ENCODE peak calls at places on chromosomes 6 and 20, in nine cellular contexts. One of them, this sample, is unnamed.

GRCh38 chr6:55277628-55278003 is 49.7 kb upstream of the GFRAL start:
- DNase-seq in NCI-H1092: no peak
- DNase-seq in NCI-H1436: no peak
- DNase-seq in non-pigmented ciliary epithelial cell: no peak
- DNase-seq in stimulated activated CD8-positive, alpha-beta memory T cell treated with anti-CD3 and anti-CD28 coated beads, Interleukin-12 subunit alpha, Interleukin-12 subunit beta, amount 100 ng/mL, for 4 hours: no peak
- DNase-seq in GM20000: no peak
- DNase-seq in amniotic stem cell: no peak
- DNase-seq in nucleus accumbens: no peak
- DNase-seq in H9: no peak
- DNase-seq in this sample: no peak

GRCh38 chr6:45448417-45449389 is 71.0 kb upstream of the SUPT3H start:
- DNase-seq in GM20000: no peak
- DNase-seq in H9: no peak
- DNase-seq in stimulated activated CD8-positive, alpha-beta memory T cell treated with anti-CD3 and anti-CD28 coated beads, Interleukin-12 subunit alpha, Interleukin-12 subunit beta, amount 100 ng/mL, for 4 hours: no peak
- DNase-seq in non-pigmented ciliary epithelial cell: no peak
- DNase-seq in NCI-H1436: no peak
- DNase-seq in nucleus accumbens: no peak
- DNase-seq in NCI-H1092: no peak
- DNase-seq in amniotic stem cell: no peak
- DNase-seq in this sample: no peak

GRCh38 chr6:91317247-91317646 is 730.4 kb upstream of the MAP3K7 start:
- DNase-seq in NCI-H1092: no peak
- DNase-seq in H9: no peak
- DNase-seq in nucleus accumbens: no peak
- DNase-seq in stimulated activated CD8-positive, alpha-beta memory T cell treated with anti-CD3 and anti-CD28 coated beads, Interleukin-12 subunit alpha, Interleukin-12 subunit beta, amount 100 ng/mL, for 4 hours: no peak
- DNase-seq in NCI-H1436: no peak
- DNase-seq in GM20000: no peak
- DNase-seq in amniotic stem cell: no peak
- DNase-seq in non-pigmented ciliary epithelial cell: no peak
- DNase-seq in this sample: no peak

GRCh38 chr6:137725949-137726348 is 141.1 kb upstream of the TNFAIP3 start:
- DNase-seq in NCI-H1092: no peak
- DNase-seq in amniotic stem cell: no peak
- DNase-seq in non-pigmented ciliary epithelial cell: no peak
- DNase-seq in H9: no peak
- DNase-seq in GM20000: no peak
- DNase-seq in stimulated activated CD8-positive, alpha-beta memory T cell treated with anti-CD3 and anti-CD28 coated beads, Interleukin-12 subunit alpha, Interleukin-12 subunit beta, amount 100 ng/mL, for 4 hours: no peak
- DNase-seq in NCI-H1436: no peak
- DNase-seq in nucleus accumbens: no peak
- DNase-seq in this sample: no peak

GRCh38 chr6:115573866-115574265 is 486.8 kb downstream of the FRK start:
- DNase-seq in GM20000: no peak
- DNase-seq in nucleus accumbens: no peak
- DNase-seq in H9: no peak
- DNase-seq in amniotic stem cell: no peak
- DNase-seq in non-pigmented ciliary epithelial cell: no peak
- DNase-seq in stimulated activated CD8-positive, alpha-beta memory T cell treated with anti-CD3 and anti-CD28 coated beads, Interleukin-12 subunit alpha, Interleukin-12 subunit beta, amount 100 ng/mL, for 4 hours: no peak
- DNase-seq in NCI-H1092: no peak
- DNase-seq in NCI-H1436: no peak
- DNase-seq in this sample: no peak

GRCh38 chr6:26140967-26141294 is 53.7 kb downstream of the HFE start:
- DNase-seq in H9: no peak
- DNase-seq in amniotic stem cell: no peak
- DNase-seq in non-pigmented ciliary epithelial cell: no peak
- DNase-seq in GM20000: no peak
- DNase-seq in stimulated activated CD8-positive, alpha-beta memory T cell treated with anti-CD3 and anti-CD28 coated beads, Interleukin-12 subunit alpha, Interleukin-12 subunit beta, amount 100 ng/mL, for 4 hours: no peak
- DNase-seq in NCI-H1092: no peak
- DNase-seq in nucleus accumbens: no peak
- DNase-seq in NCI-H1436: no peak
- DNase-seq in this sample: no peak

GRCh38 chr6:91566467-91566866 is 979.6 kb upstream of the MAP3K7 start:
- DNase-seq in GM20000: no peak
- DNase-seq in NCI-H1436: no peak
- DNase-seq in amniotic stem cell: no peak
- DNase-seq in nucleus accumbens: no peak
- DNase-seq in non-pigmented ciliary epithelial cell: no peak
- DNase-seq in NCI-H1092: no peak
- DNase-seq in stimulated activated CD8-positive, alpha-beta memory T cell treated with anti-CD3 and anti-CD28 coated beads, Interleukin-12 subunit alpha, Interleukin-12 subunit beta, amount 100 ng/mL, for 4 hours: no peak
- DNase-seq in H9: no peak
- DNase-seq in this sample: no peak

GRCh38 chr6:16292942-16293341 is 54.6 kb downstream of the GMPR start:
- DNase-seq in nucleus accumbens: no peak
- DNase-seq in non-pigmented ciliary epithelial cell: no peak
- DNase-seq in stimulated activated CD8-positive, alpha-beta memory T cell treated with anti-CD3 and anti-CD28 coated beads, Interleukin-12 subunit alpha, Interleukin-12 subunit beta, amount 100 ng/mL, for 4 hours: no peak
- DNase-seq in NCI-H1436: no peak
- DNase-seq in GM20000: no peak
- DNase-seq in H9: no peak
- DNase-seq in NCI-H1092: no peak
- DNase-seq in amniotic stem cell: no peak
- DNase-seq in this sample: no peak

GRCh38 chr6:5059036-5059896 is 25.9 kb upstream of the PPP1R3G start:
- DNase-seq in stimulated activated CD8-positive, alpha-beta memory T cell treated with anti-CD3 and anti-CD28 coated beads, Interleukin-12 subunit alpha, Interleukin-12 subunit beta, amount 100 ng/mL, for 4 hours: no peak
- DNase-seq in non-pigmented ciliary epithelial cell: no peak
- DNase-seq in NCI-H1092: no peak
- DNase-seq in NCI-H1436: no peak
- DNase-seq in H9: no peak
- DNase-seq in nucleus accumbens: no peak
- DNase-seq in amniotic stem cell: no peak
- DNase-seq in GM20000: no peak
- DNase-seq in this sample: no peak

GRCh38 chr6:31814677-31815024 is 432 bp downstream of the HSPA1L start:
- DNase-seq in GM20000: peak
- DNase-seq in amniotic stem cell: peak
- DNase-seq in NCI-H1436: peak
- DNase-seq in stimulated activated CD8-positive, alpha-beta memory T cell treated with anti-CD3 and anti-CD28 coated beads, Interleukin-12 subunit alpha, Interleukin-12 subunit beta, amount 100 ng/mL, for 4 hours: no peak
- DNase-seq in nucleus accumbens: peak
- DNase-seq in non-pigmented ciliary epithelial cell: peak
- DNase-seq in NCI-H1092: peak
- DNase-seq in H9: peak
- DNase-seq in this sample: no peak

GRCh38 chr20:49668181-49668877 is 45.3 kb downstream of the B4GALT5 start:
- DNase-seq in H9: no peak
- DNase-seq in non-pigmented ciliary epithelial cell: no peak
- DNase-seq in stimulated activated CD8-positive, alpha-beta memory T cell treated with anti-CD3 and anti-CD28 coated beads, Interleukin-12 subunit alpha, Interleukin-12 subunit beta, amount 100 ng/mL, for 4 hours: peak
- DNase-seq in NCI-H1436: no peak
- DNase-seq in amniotic stem cell: no peak
- DNase-seq in GM20000: peak
- DNase-seq in nucleus accumbens: no peak
- DNase-seq in NCI-H1092: no peak
- DNase-seq in this sample: no peak

GRCh38 chr6:127592964-127593363 is 16.0 kb downstream of the C6orf58 start:
- DNase-seq in stimulated activated CD8-positive, alpha-beta memory T cell treated with anti-CD3 and anti-CD28 coated beads, Interleukin-12 subunit alpha, Interleukin-12 subunit beta, amount 100 ng/mL, for 4 hours: no peak
- DNase-seq in NCI-H1436: no peak
- DNase-seq in nucleus accumbens: no peak
- DNase-seq in H9: peak
- DNase-seq in GM20000: no peak
- DNase-seq in NCI-H1092: no peak
- DNase-seq in non-pigmented ciliary epithelial cell: no peak
- DNase-seq in amniotic stem cell: no peak
- DNase-seq in this sample: no peak

GRCh38 chr20:36856691-36857635 is 19.0 kb upstream of the TLDC2 start:
- DNase-seq in GM20000: no peak
- DNase-seq in NCI-H1436: no peak
- DNase-seq in amniotic stem cell: no peak
- DNase-seq in H9: no peak
- DNase-seq in NCI-H1092: no peak
- DNase-seq in stimulated activated CD8-positive, alpha-beta memory T cell treated with anti-CD3 and anti-CD28 coated beads, Interleukin-12 subunit alpha, Interleukin-12 subunit beta, amount 100 ng/mL, for 4 hours: no peak
- DNase-seq in nucleus accumbens: no peak
- DNase-seq in non-pigmented ciliary epithelial cell: no peak
- DNase-seq in this sample: no peak

GRCh38 chr20:47501117-47501482 is 587 bp upstream of the NCOA3 start:
- DNase-seq in NCI-H1436: no peak
- DNase-seq in nucleus accumbens: no peak
- DNase-seq in NCI-H1092: no peak
- DNase-seq in H9: no peak
- DNase-seq in stimulated activated CD8-positive, alpha-beta memory T cell treated with anti-CD3 and anti-CD28 coated beads, Interleukin-12 subunit alpha, Interleukin-12 subunit beta, amount 100 ng/mL, for 4 hours: no peak
- DNase-seq in GM20000: no peak
- DNase-seq in non-pigmented ciliary epithelial cell: no peak
- DNase-seq in amniotic stem cell: no peak
- DNase-seq in this sample: no peak

GRCh38 chr6:157096522-157096921 is 226.8 kb downstream of the TMEM242 start:
- DNase-seq in H9: no peak
- DNase-seq in amniotic stem cell: no peak
- DNase-seq in non-pigmented ciliary epithelial cell: no peak
- DNase-seq in nucleus accumbens: no peak
- DNase-seq in NCI-H1092: no peak
- DNase-seq in GM20000: no peak
- DNase-seq in NCI-H1436: no peak
- DNase-seq in stimulated activated CD8-positive, alpha-beta memory T cell treated with anti-CD3 and anti-CD28 coated beads, Interleukin-12 subunit alpha, Interleukin-12 subunit beta, amount 100 ng/mL, for 4 hours: no peak
- DNase-seq in this sample: peak

GRCh38 chr6:164107297-164107995 is 692.9 kb downstream of the QKI start:
- DNase-seq in nucleus accumbens: no peak
- DNase-seq in GM20000: no peak
- DNase-seq in non-pigmented ciliary epithelial cell: no peak
- DNase-seq in NCI-H1092: no peak
- DNase-seq in amniotic stem cell: no peak
- DNase-seq in NCI-H1436: no peak
- DNase-seq in H9: no peak
- DNase-seq in stimulated activated CD8-positive, alpha-beta memory T cell treated with anti-CD3 and anti-CD28 coated beads, Interleukin-12 subunit alpha, Interleukin-12 subunit beta, amount 100 ng/mL, for 4 hours: no peak
- DNase-seq in this sample: no peak

GRCh38 chr20:9740486-9740885 is 98.4 kb downstream of the PAK5 start:
- DNase-seq in amniotic stem cell: no peak
- DNase-seq in stimulated activated CD8-positive, alpha-beta memory T cell treated with anti-CD3 and anti-CD28 coated beads, Interleukin-12 subunit alpha, Interleukin-12 subunit beta, amount 100 ng/mL, for 4 hours: no peak
- DNase-seq in NCI-H1436: no peak
- DNase-seq in non-pigmented ciliary epithelial cell: no peak
- DNase-seq in NCI-H1092: no peak
- DNase-seq in GM20000: no peak
- DNase-seq in H9: no peak
- DNase-seq in nucleus accumbens: no peak
- DNase-seq in this sample: no peak

GRCh38 chr20:815914-816606 is 17.5 kb upstream of the FAM110A start:
- DNase-seq in H9: peak
- DNase-seq in stimulated activated CD8-positive, alpha-beta memory T cell treated with anti-CD3 and anti-CD28 coated beads, Interleukin-12 subunit alpha, Interleukin-12 subunit beta, amount 100 ng/mL, for 4 hours: peak
- DNase-seq in non-pigmented ciliary epithelial cell: no peak
- DNase-seq in NCI-H1436: peak
- DNase-seq in nucleus accumbens: no peak
- DNase-seq in NCI-H1092: peak
- DNase-seq in amniotic stem cell: no peak
- DNase-seq in GM20000: peak
- DNase-seq in this sample: peak

GRCh38 chr6:44851176-44851575 is 463.7 kb downstream of the CDC5L start:
- DNase-seq in amniotic stem cell: no peak
- DNase-seq in H9: no peak
- DNase-seq in NCI-H1092: no peak
- DNase-seq in NCI-H1436: no peak
- DNase-seq in non-pigmented ciliary epithelial cell: no peak
- DNase-seq in stimulated activated CD8-positive, alpha-beta memory T cell treated with anti-CD3 and anti-CD28 coated beads, Interleukin-12 subunit alpha, Interleukin-12 subunit beta, amount 100 ng/mL, for 4 hours: no peak
- DNase-seq in GM20000: no peak
- DNase-seq in nucleus accumbens: no peak
- DNase-seq in this sample: no peak

GRCh38 chr6:138104618-138105213 is 2.5 kb downstream of the PERP start:
- DNase-seq in amniotic stem cell: no peak
- DNase-seq in nucleus accumbens: no peak
- DNase-seq in stimulated activated CD8-positive, alpha-beta memory T cell treated with anti-CD3 and anti-CD28 coated beads, Interleukin-12 subunit alpha, Interleukin-12 subunit beta, amount 100 ng/mL, for 4 hours: no peak
- DNase-seq in H9: no peak
- DNase-seq in NCI-H1092: no peak
- DNase-seq in NCI-H1436: no peak
- DNase-seq in non-pigmented ciliary epithelial cell: no peak
- DNase-seq in GM20000: no peak
- DNase-seq in this sample: no peak

This sample was measured in NCI-H2107.